ENCODE peak calls at places on chromosomes 6 and 20, in nine cellular contexts. T is mesenchymal stem cell, U is GM23338, A is IMR-90, B is H9, E is esophagus squamous epithelium, O is PC-9, W is right cardiac atrium, D is BE2C. I is an unnamed sample. For H3K4me1, the result is how much of the 10 kb centered on the place peaks cover.

GRCh38 chr6:163570579-163571231 is 156.2 kb downstream of the QKI start:
- DNase-seq in T (no peak), U (no peak), A (peak), B (no peak), E (no peak), O (no peak), W (no peak), D (no peak), I (no peak)

GRCh38 chr6:33136310-33136895 is 55.9 kb downstream of the COL11A2 start:
- DNase-seq in T (no peak), U (no peak), A (no peak), B (no peak), E (no peak), O (no peak), W (no peak), D (no peak), I (no peak)

GRCh38 chr6:41846666-41847237 is 48.4 kb downstream of the USP49 start:
- DNase-seq in T (peak), U (peak), A (peak), B (peak), E (no peak), O (peak), W (no peak), D (peak), I (peak)

GRCh38 chr6:89432875-89433636 is at the start of gene ANKRD6:
- DNase-seq in T (peak), U (peak), A (no peak), B (peak), E (no peak), O (peak), W (peak), D (peak), I (no peak)

GRCh38 chr6:137768935-137769334 is 98.1 kb upstream of the TNFAIP3 start:
- DNase-seq in T (no peak), U (no peak), A (no peak), B (no peak), E (no peak), O (no peak), W (no peak), D (no peak), I (peak)

GRCh38 chr20:33791959-33792597 is 19.1 kb upstream of the CHMP4B start:
- DNase-seq in T (peak), U (peak), A (peak), B (peak), E (no peak), O (peak), W (peak), D (peak), I (no peak)

GRCh38 chr6:111804627-111805235 is 68.5 kb downstream of the FYN start:
- DNase-seq in T (peak), U (no peak), A (peak), B (no peak), E (no peak), O (no peak), W (no peak), D (no peak), I (no peak)

GRCh38 chr20:48897298-48898044 is 24.0 kb upstream of the ARFGEF2 start:
- DNase-seq in T (peak), U (no peak), A (peak), B (no peak), E (no peak), O (peak), W (no peak), D (peak), I (peak)

GRCh38 chr20:43590036-43590391 is 723 bp upstream of the IFT52 start:
- DNase-seq in T (no peak), U (peak), A (no peak), B (peak), E (no peak), O (no peak), W (no peak), D (peak), I (no peak)

GRCh38 chr6:87832025-87832825 is 130.2 kb upstream of the AKIRIN2 start:
- DNase-seq in T (peak), U (peak), A (peak), B (no peak), E (no peak), O (no peak), W (no peak), D (no peak), I (peak)

GRCh38 chr6:125639621-125640020 is 109.8 kb upstream of the HEY2 start:
- DNase-seq in T (no peak), U (no peak), A (no peak), B (no peak), E (no peak), O (no peak), W (no peak), D (no peak), I (peak)

GRCh38 chr20:46936415-46937139 is 41.9 kb downstream of the EYA2 start:
- DNase-seq in T (no peak), U (no peak), A (no peak), B (no peak), E (no peak), O (no peak), W (no peak), D (no peak), I (no peak)

GRCh38 chr6:133889557-133890301 is 816 bp downstream of the TCF21 start:
- DNase-seq in T (peak), U (peak), A (peak), B (peak), E (no peak), O (no peak), W (peak), D (no peak), I (no peak)

GRCh38 chr6:130158548-130158947 is 64.2 kb downstream of the SAMD3 start:
- DNase-seq in T (no peak), U (no peak), A (no peak), B (no peak), E (no peak), O (no peak), W (no peak), D (no peak), I (no peak)

GRCh38 chr6:56570434-56571359 is 72.0 kb downstream of the DST start:
- DNase-seq in T (peak), U (peak), A (peak), B (no peak), E (no peak), O (no peak), W (no peak), D (no peak), I (peak)

GRCh38 chr6:82842721-82843120 is 222.9 kb downstream of the UBE3D start:
- DNase-seq in T (peak), U (no peak), A (peak), B (no peak), E (no peak), O (peak), W (no peak), D (no peak), I (no peak)

GRCh38 chr20:62056975-62057374 is 8.7 kb downstream of the TAF4 start:
- DNase-seq in T (no peak), U (no peak), A (no peak), B (no peak), E (no peak), O (no peak), W (no peak), D (no peak), I (no peak)

GRCh38 chr20:23061713-23062561 is 12.5 kb upstream of the THBD start:
- DNase-seq in T (peak), U (peak), A (peak), B (peak), E (no peak), O (peak), W (peak), D (no peak), I (no peak)

GRCh38 chr20:4459081-4459480 is 262.6 kb upstream of the PRND start:
- DNase-seq in T (no peak), U (peak), A (no peak), B (no peak), E (no peak), O (peak), W (no peak), D (no peak), I (no peak)

GRCh38 chr6:137361701-137362100 is 132.5 kb downstream of the OLIG3 start:
- DNase-seq in T (no peak), U (no peak), A (no peak), B (no peak), E (no peak), O (no peak), W (no peak), D (no peak), I (no peak)

GRCh38 chr6:107917468-107918375 is 40.3 kb downstream of the SEC63 start:
- DNase-seq in T (no peak), U (peak), A (no peak), B (no peak), E (no peak), O (no peak), W (no peak), D (peak), I (no peak)

GRCh38 chr6:43021270-43022047 is at the start of gene RRP36:
- DNase-seq in T (peak), U (peak), A (peak), B (peak), E (no peak), O (peak), W (peak), D (peak), I (peak)

GRCh38 chr20:14193443-14193842 is 144.0 kb downstream of the FLRT3 start:
- DNase-seq in T (no peak), U (peak), A (no peak), B (peak), E (no peak), O (no peak), W (no peak), D (no peak), I (no peak)

GRCh38 chr20:39993737-39994136 is 695.3 kb downstream of the MAFB start:
- DNase-seq in T (no peak), U (no peak), A (no peak), B (no peak), E (no peak), O (no peak), W (peak), D (peak), I (no peak)

GRCh38 chr6:152223622-152224021 is 413.5 kb downstream of the SYNE1 start:
- DNase-seq in T (no peak), U (no peak), A (no peak), B (peak), E (no peak), O (no peak), W (no peak), D (no peak), I (no peak)

GRCh38 chr6:106626485-106626884 is 2.8 kb downstream of the RTN4IP1 start:
- DNase-seq in T (no peak), U (no peak), A (no peak), B (no peak), E (no peak), O (no peak), W (no peak), D (no peak), I (no peak)

GRCh38 chr6:36874016-36874442 is 574 bp downstream of the PPIL1 start:
- DNase-seq in T (no peak), U (no peak), A (peak), B (no peak), E (no peak), O (no peak), W (peak), D (no peak), I (peak)

GRCh38 chr6:166258854-166259276 is 49.3 kb downstream of the PRR18 start:
- DNase-seq in T (peak), U (no peak), A (no peak), B (no peak), E (no peak), O (peak), W (peak), D (no peak), I (no peak)

GRCh38 chr6:148396926-148397325 is 54.3 kb downstream of the SASH1 start:
- DNase-seq in T (no peak), U (no peak), A (no peak), B (no peak), E (no peak), O (no peak), W (no peak), D (no peak), I (no peak)

GRCh38 chr20:6705106-6705766 is 62.2 kb upstream of the BMP2 start:
- DNase-seq in T (peak), U (no peak), A (no peak), B (no peak), E (no peak), O (no peak), W (no peak), D (no peak), I (no peak)

GRCh38 chr6:124613050-124613449 is 349.2 kb upstream of the RNF217 start:
- DNase-seq in T (no peak), U (peak), A (no peak), B (no peak), E (no peak), O (no peak), W (no peak), D (no peak), I (no peak)

GRCh38 chr20:31716818-31717477 is 5.7 kb downstream of the BCL2L1 start:
- DNase-seq in T (no peak), U (no peak), A (no peak), B (no peak), E (no peak), O (no peak), W (no peak), D (no peak), I (no peak)
- H3K4me1 ChIP-seq in T (under half), U (half or more), A (under half), B (under half), E (half or more), O (half or more), W (under half), D (under half), I (half or more)

GRCh38 chr6:53015486-53015885 is 20.4 kb upstream of the GSTA4 start:
- DNase-seq in T (no peak), U (no peak), A (no peak), B (no peak), E (no peak), O (no peak), W (no peak), D (no peak), I (no peak)
- H3K4me1 ChIP-seq in T (under half), U (under half), A (under half), B (under half), E (under half), O (under half), W (under half), D (under half), I (under half)

GRCh38 chr20:32634041-32634805 is 39.5 kb downstream of the C20orf203 start:
- DNase-seq in T (no peak), U (peak), A (peak), B (no peak), E (no peak), O (no peak), W (no peak), D (no peak), I (no peak)
- H3K4me1 ChIP-seq in T (under half), U (under half), A (under half), B (under half), E (under half), O (under half), W (under half), D (under half), I (under half)

GRCh38 chr20:19977373-19977770 is 39.8 kb upstream of the NAA20 start:
- DNase-seq in T (no peak), U (no peak), A (no peak), B (no peak), E (no peak), O (no peak), W (no peak), D (no peak), I (no peak)
- H3K4me1 ChIP-seq in T (under half), U (under half), A (under half), B (under half), E (under half), O (half or more), W (under half), D (under half), I (half or more)

GRCh38 chr6:14871196-14871595 is 374.7 kb upstream of the JARID2 start:
- DNase-seq in T (no peak), U (no peak), A (peak), B (no peak), E (no peak), O (no peak), W (peak), D (no peak), I (no peak)

GRCh38 chr6:14875678-14876063 is 370.2 kb upstream of the JARID2 start:
- DNase-seq in T (peak), U (no peak), A (no peak), B (no peak), E (no peak), O (no peak), W (no peak), D (no peak), I (no peak)

GRCh38 chr6:14874975-14875677 is 370.7 kb upstream of the JARID2 start:
- DNase-seq in T (no peak), U (no peak), A (no peak), B (no peak), E (no peak), O (no peak), W (no peak), D (no peak), I (no peak)

GRCh38 chr6:14873132-14873531 is 372.7 kb upstream of the JARID2 start:
- DNase-seq in T (no peak), U (no peak), A (no peak), B (no peak), E (no peak), O (no peak), W (no peak), D (no peak), I (no peak)

DNA sequence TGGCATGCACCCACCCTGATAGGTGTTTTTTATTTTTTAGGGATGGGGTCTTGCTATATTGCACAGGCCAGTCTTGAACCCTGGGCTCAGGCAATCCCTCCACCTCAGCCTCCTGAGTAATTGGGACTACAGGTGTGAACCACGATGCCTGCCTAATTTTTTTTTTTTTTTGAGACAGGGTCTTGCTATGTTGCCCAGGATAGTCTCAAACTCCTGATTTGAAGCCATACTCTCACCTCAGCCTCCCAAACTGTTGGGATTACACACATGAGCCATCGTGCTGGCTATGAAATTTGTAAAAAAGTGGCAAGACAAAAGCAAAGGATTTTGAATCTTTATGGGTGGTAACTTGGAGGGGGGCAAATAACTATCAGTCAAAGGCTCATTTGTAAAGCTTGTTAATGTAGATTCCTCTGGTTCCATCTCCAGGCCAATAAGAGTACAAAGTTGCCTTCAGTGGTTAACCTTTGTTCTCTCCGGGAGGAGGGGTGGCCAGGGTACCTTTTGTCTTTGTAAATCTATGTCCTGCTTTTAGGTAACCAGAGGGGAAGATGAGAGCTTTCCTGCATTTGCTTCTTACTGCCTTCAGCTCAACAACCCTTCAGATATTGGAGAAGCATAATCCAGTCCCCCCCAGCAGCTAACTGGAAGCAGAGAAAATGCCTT is 372.0 kb upstream of the JARID2 start:
- DNase-seq in T (no peak), U (peak), A (no peak), B (no peak), E (no peak), O (no peak), W (no peak), D (no peak), I (no peak)
- H3K4me1 ChIP-seq in T (under half), U (under half), A (under half), B (under half), E (under half), O (under half), W (under half), D (under half), I (under half)

DNA sequence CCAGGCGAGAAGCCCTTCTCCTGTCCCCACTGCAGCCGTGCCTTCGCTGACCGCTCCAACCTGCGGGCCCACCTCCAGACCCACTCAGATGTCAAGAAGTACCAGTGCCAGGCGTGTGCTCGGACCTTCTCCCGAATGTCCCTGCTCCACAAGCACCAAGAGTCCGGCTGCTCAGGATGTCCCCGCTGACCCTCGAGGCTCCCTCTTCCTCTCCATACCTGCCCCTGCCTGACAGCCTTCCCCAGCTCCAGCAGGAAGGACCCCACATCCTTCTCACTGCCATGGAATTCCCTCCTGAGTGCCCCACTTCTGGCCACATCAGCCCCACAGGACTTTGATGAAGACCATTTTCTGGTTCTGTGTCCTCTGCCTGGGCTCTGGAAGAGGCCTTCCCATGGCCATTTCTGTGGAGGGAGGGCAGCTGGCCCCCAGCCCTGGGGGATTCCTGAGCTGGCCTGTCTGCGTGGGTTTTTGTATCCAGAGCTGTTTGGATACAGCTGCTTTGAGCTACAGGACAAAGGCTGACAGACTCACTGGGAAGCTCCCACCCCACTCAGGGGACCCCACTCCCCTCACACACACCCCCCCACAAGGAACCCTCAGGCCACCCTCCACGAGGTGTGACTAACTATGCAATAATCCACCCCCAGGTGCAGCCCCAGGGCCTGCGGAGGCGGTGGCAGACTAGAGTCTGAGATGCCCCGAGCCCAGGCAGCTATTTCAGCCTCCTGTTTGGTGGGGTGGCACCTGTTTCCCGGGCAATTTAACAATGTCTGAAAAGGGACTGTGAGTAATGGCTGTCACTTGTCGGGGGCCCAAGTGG is 5.3 kb downstream of the SNAI1 start:
- DNase-seq in T (peak), U (no peak), A (peak), B (no peak), E (no peak), O (peak), W (no peak), D (no peak), I (no peak)
- H3K4me1 ChIP-seq in T (half or more), U (half or more), A (under half), B (under half), E (under half), O (under half), W (under half), D (under half), I (under half)

GRCh38 chr6:16337280-16337975 is 99.0 kb downstream of the GMPR start:
- DNase-seq in T (peak), U (peak), A (peak), B (no peak), E (no peak), O (no peak), W (peak), D (peak), I (no peak)

GRCh38 chr6:16338577-16339262 is 100.3 kb downstream of the GMPR start:
- DNase-seq in T (peak), U (peak), A (peak), B (no peak), E (peak), O (peak), W (peak), D (peak), I (peak)

GRCh38 chr6:16336056-16336810 is 97.8 kb downstream of the GMPR start:
- DNase-seq in T (no peak), U (no peak), A (no peak), B (no peak), E (no peak), O (no peak), W (peak), D (no peak), I (peak)

GRCh38 chr6:16335176-16335575 is 96.8 kb downstream of the GMPR start:
- DNase-seq in T (no peak), U (no peak), A (no peak), B (no peak), E (no peak), O (no peak), W (no peak), D (no peak), I (no peak)

DNA sequence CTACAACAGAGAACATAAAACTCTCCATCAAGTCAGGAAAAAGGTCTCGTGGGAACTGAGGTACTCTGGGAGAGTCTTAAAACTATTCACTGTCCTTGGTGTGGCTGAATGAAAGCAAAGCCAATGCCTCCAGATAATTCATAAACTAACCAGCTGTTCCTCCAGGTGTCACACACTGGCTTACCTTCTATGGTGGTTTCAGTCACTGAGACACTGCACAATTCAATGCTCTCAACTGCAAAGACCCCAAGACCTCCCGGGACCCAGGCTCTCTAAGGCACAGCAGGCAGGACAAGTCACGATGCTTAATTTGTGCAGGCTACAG is 100.8 kb downstream of the GMPR start:
- DNase-seq in T (no peak), U (no peak), A (no peak), B (no peak), E (no peak), O (no peak), W (no peak), D (no peak), I (no peak)
- H3K4me1 ChIP-seq in T (under half), U (under half), A (under half), B (under half), E (under half), O (under half), W (under half), D (under half), I (under half)

I was measured in foreskin keratinocyte.